ENCODE peak calls at places on chromosome 5, in nine cellular contexts. One of them, this sample, is unnamed.

GRCh38 chr5:107661038-107661649 is 9.6 kb downstream of the EFNA5 start:
- DNase-seq in WTC11: no peak
- DNase-seq in mesothelial cell of epicardium: no peak
- DNase-seq in PC-9: no peak
- DNase-seq in GM13976: no peak
- DNase-seq in choroid plexus epithelial cell: no peak
- DNase-seq in GM20000: no peak
- DNase-seq in type B pancreatic cell: no peak
- DNase-seq in right lobe of liver: no peak
- DNase-seq in this sample: no peak

GRCh38 chr5:7759257-7759871 is 91.6 kb downstream of the CFAP90 start:
- DNase-seq in WTC11: no peak
- DNase-seq in mesothelial cell of epicardium: no peak
- DNase-seq in PC-9: no peak
- DNase-seq in GM13976: no peak
- DNase-seq in choroid plexus epithelial cell: no peak
- DNase-seq in GM20000: no peak
- DNase-seq in type B pancreatic cell: no peak
- DNase-seq in right lobe of liver: no peak
- DNase-seq in this sample: no peak

GRCh38 chr5:133341296-133341695 is 271.0 kb downstream of the FSTL4 start:
- DNase-seq in WTC11: no peak
- DNase-seq in mesothelial cell of epicardium: no peak
- DNase-seq in PC-9: no peak
- DNase-seq in GM13976: no peak
- DNase-seq in choroid plexus epithelial cell: no peak
- DNase-seq in GM20000: no peak
- DNase-seq in type B pancreatic cell: no peak
- DNase-seq in right lobe of liver: no peak
- DNase-seq in this sample: no peak

GRCh38 chr5:13218518-13218917 is 726.0 kb downstream of the DNAH5 start:
- DNase-seq in WTC11: peak
- DNase-seq in mesothelial cell of epicardium: no peak
- DNase-seq in PC-9: no peak
- DNase-seq in GM13976: no peak
- DNase-seq in choroid plexus epithelial cell: no peak
- DNase-seq in GM20000: no peak
- DNase-seq in type B pancreatic cell: no peak
- DNase-seq in right lobe of liver: no peak
- DNase-seq in this sample: no peak

GRCh38 chr5:179380211-179381035 is 35.2 kb upstream of the ADAMTS2 start:
- DNase-seq in WTC11: no peak
- DNase-seq in mesothelial cell of epicardium: peak
- DNase-seq in PC-9: no peak
- DNase-seq in GM13976: peak
- DNase-seq in choroid plexus epithelial cell: no peak
- DNase-seq in GM20000: no peak
- DNase-seq in type B pancreatic cell: peak
- DNase-seq in right lobe of liver: peak
- DNase-seq in this sample: no peak

GRCh38 chr5:54882841-54883240 is 102.6 kb downstream of the ESM1 start:
- DNase-seq in WTC11: no peak
- DNase-seq in mesothelial cell of epicardium: no peak
- DNase-seq in PC-9: no peak
- DNase-seq in GM13976: no peak
- DNase-seq in choroid plexus epithelial cell: no peak
- DNase-seq in GM20000: no peak
- DNase-seq in type B pancreatic cell: no peak
- DNase-seq in right lobe of liver: no peak
- DNase-seq in this sample: no peak

GRCh38 chr5:74316064-74316586 is 324.4 kb downstream of the ENC1 start:
- DNase-seq in WTC11: no peak
- DNase-seq in mesothelial cell of epicardium: no peak
- DNase-seq in PC-9: peak
- DNase-seq in GM13976: no peak
- DNase-seq in choroid plexus epithelial cell: peak
- DNase-seq in GM20000: no peak
- DNase-seq in type B pancreatic cell: no peak
- DNase-seq in right lobe of liver: no peak
- DNase-seq in this sample: no peak

GRCh38 chr5:123344819-123345426 is 78.3 kb downstream of the CEP120 start:
- DNase-seq in WTC11: peak
- DNase-seq in mesothelial cell of epicardium: no peak
- DNase-seq in PC-9: no peak
- DNase-seq in GM13976: no peak
- DNase-seq in choroid plexus epithelial cell: peak
- DNase-seq in GM20000: no peak
- DNase-seq in type B pancreatic cell: no peak
- DNase-seq in right lobe of liver: no peak
- DNase-seq in this sample: peak

GRCh38 chr5:170297589-170298462 is at the start of gene LCP2:
- DNase-seq in WTC11: no peak
- DNase-seq in mesothelial cell of epicardium: no peak
- DNase-seq in PC-9: no peak
- DNase-seq in GM13976: peak
- DNase-seq in choroid plexus epithelial cell: no peak
- DNase-seq in GM20000: peak
- DNase-seq in type B pancreatic cell: no peak
- DNase-seq in right lobe of liver: no peak
- DNase-seq in this sample: no peak

GRCh38 chr5:91361055-91361701 is 21.9 kb downstream of the ARRDC3 start:
- DNase-seq in WTC11: no peak
- DNase-seq in mesothelial cell of epicardium: no peak
- DNase-seq in PC-9: no peak
- DNase-seq in GM13976: no peak
- DNase-seq in choroid plexus epithelial cell: no peak
- DNase-seq in GM20000: no peak
- DNase-seq in type B pancreatic cell: no peak
- DNase-seq in right lobe of liver: no peak
- DNase-seq in this sample: no peak

GRCh38 chr5:56684159-56684558 is 131.2 kb upstream of the MAP3K1 start:
- DNase-seq in WTC11: no peak
- DNase-seq in mesothelial cell of epicardium: no peak
- DNase-seq in PC-9: no peak
- DNase-seq in GM13976: no peak
- DNase-seq in choroid plexus epithelial cell: no peak
- DNase-seq in GM20000: no peak
- DNase-seq in type B pancreatic cell: no peak
- DNase-seq in right lobe of liver: no peak
- DNase-seq in this sample: no peak

GRCh38 chr5:173705512-173705825 is 89.0 kb upstream of the BOD1 start:
- DNase-seq in WTC11: no peak
- DNase-seq in mesothelial cell of epicardium: no peak
- DNase-seq in PC-9: no peak
- DNase-seq in GM13976: no peak
- DNase-seq in choroid plexus epithelial cell: no peak
- DNase-seq in GM20000: no peak
- DNase-seq in type B pancreatic cell: no peak
- DNase-seq in right lobe of liver: no peak
- DNase-seq in this sample: no peak

GRCh38 chr5:173707392-173707791 is 90.9 kb upstream of the BOD1 start:
- DNase-seq in WTC11: no peak
- DNase-seq in mesothelial cell of epicardium: no peak
- DNase-seq in PC-9: no peak
- DNase-seq in GM13976: no peak
- DNase-seq in choroid plexus epithelial cell: peak
- DNase-seq in GM20000: peak
- DNase-seq in type B pancreatic cell: no peak
- DNase-seq in right lobe of liver: no peak
- DNase-seq in this sample: no peak

GRCh38 chr5:173704615-173705511 is 88.4 kb upstream of the BOD1 start:
- DNase-seq in WTC11: no peak
- DNase-seq in mesothelial cell of epicardium: no peak
- DNase-seq in PC-9: no peak
- DNase-seq in GM13976: no peak
- DNase-seq in choroid plexus epithelial cell: no peak
- DNase-seq in GM20000: no peak
- DNase-seq in type B pancreatic cell: no peak
- DNase-seq in right lobe of liver: no peak
- DNase-seq in this sample: no peak

GRCh38 chr5:173709145-173709544 is 92.7 kb upstream of the BOD1 start:
- DNase-seq in WTC11: no peak
- DNase-seq in mesothelial cell of epicardium: no peak
- DNase-seq in PC-9: no peak
- DNase-seq in GM13976: no peak
- DNase-seq in choroid plexus epithelial cell: no peak
- DNase-seq in GM20000: no peak
- DNase-seq in type B pancreatic cell: no peak
- DNase-seq in right lobe of liver: no peak
- DNase-seq in this sample: no peak

GRCh38 chr5:173706700-173707099 is 90.2 kb upstream of the BOD1 start:
- DNase-seq in WTC11: no peak
- DNase-seq in mesothelial cell of epicardium: no peak
- DNase-seq in PC-9: no peak
- DNase-seq in GM13976: no peak
- DNase-seq in choroid plexus epithelial cell: no peak
- DNase-seq in GM20000: no peak
- DNase-seq in type B pancreatic cell: no peak
- DNase-seq in right lobe of liver: no peak
- DNase-seq in this sample: no peak
- TF ChIP-seq CTCF in WTC11: no peak
- TF ChIP-seq CTCF in mesothelial cell of epicardium: no peak
- TF ChIP-seq CTCF in PC-9: no peak
- TF ChIP-seq CTCF in GM13976: no peak
- TF ChIP-seq CTCF in choroid plexus epithelial cell: no peak
- TF ChIP-seq CTCF in GM20000: no peak
- TF ChIP-seq CTCF in type B pancreatic cell: no peak
- TF ChIP-seq CTCF in right lobe of liver: no peak
- TF ChIP-seq CTCF in this sample: no peak

DNA sequence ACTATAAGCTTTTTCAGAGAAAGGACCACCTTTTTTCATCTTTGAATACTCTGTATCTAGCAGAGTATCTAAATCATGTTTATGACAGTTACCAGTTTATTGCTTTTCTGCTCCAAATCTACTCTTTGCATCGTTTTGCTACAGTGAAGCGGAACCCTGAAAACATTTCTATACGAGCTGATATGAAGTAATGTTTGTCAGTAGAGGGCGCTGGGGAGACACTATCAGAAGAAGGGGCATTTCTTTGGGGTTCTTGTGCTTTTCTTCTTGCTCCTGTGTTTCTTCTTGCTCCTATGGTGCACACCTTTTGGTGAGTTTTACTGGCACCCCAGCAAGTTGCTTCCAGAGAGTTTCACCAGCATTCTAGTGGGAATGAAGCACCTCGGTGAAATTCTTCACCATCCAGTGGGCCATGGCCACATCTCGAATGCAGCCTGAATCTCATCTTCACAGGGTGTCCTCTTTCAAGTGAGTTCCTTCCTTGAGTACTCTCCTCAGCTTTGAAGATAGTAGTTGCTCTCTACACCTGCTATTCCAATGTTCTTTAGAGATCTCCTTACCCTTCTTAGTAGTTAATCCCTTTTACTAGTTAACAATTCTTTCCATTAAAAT is 98.4 kb downstream of the FGF1 start:
- DNase-seq in WTC11: peak
- DNase-seq in mesothelial cell of epicardium: no peak
- DNase-seq in PC-9: peak
- DNase-seq in GM13976: peak
- DNase-seq in choroid plexus epithelial cell: peak
- DNase-seq in GM20000: peak
- DNase-seq in type B pancreatic cell: no peak
- DNase-seq in right lobe of liver: no peak
- DNase-seq in this sample: peak
- TF ChIP-seq CTCF in WTC11: peak
- TF ChIP-seq CTCF in mesothelial cell of epicardium: no peak
- TF ChIP-seq CTCF in PC-9: peak
- TF ChIP-seq CTCF in GM13976: peak
- TF ChIP-seq CTCF in choroid plexus epithelial cell: peak
- TF ChIP-seq CTCF in GM20000: peak
- TF ChIP-seq CTCF in type B pancreatic cell: peak
- TF ChIP-seq CTCF in right lobe of liver: peak
- TF ChIP-seq CTCF in this sample: peak

GRCh38 chr5:116473706-116474105 is 100.9 kb downstream of the SEMA6A start:
- DNase-seq in WTC11: no peak
- DNase-seq in mesothelial cell of epicardium: no peak
- DNase-seq in PC-9: no peak
- DNase-seq in GM13976: no peak
- DNase-seq in choroid plexus epithelial cell: no peak
- DNase-seq in GM20000: no peak
- DNase-seq in type B pancreatic cell: no peak
- DNase-seq in right lobe of liver: no peak
- DNase-seq in this sample: no peak

GRCh38 chr5:116468583-116468982 is 106.0 kb downstream of the SEMA6A start:
- DNase-seq in WTC11: no peak
- DNase-seq in mesothelial cell of epicardium: no peak
- DNase-seq in PC-9: no peak
- DNase-seq in GM13976: no peak
- DNase-seq in choroid plexus epithelial cell: no peak
- DNase-seq in GM20000: no peak
- DNase-seq in type B pancreatic cell: no peak
- DNase-seq in right lobe of liver: no peak
- DNase-seq in this sample: no peak

GRCh38 chr5:116475232-116475828 is 99.3 kb downstream of the SEMA6A start:
- DNase-seq in WTC11: no peak
- DNase-seq in mesothelial cell of epicardium: no peak
- DNase-seq in PC-9: no peak
- DNase-seq in GM13976: no peak
- DNase-seq in choroid plexus epithelial cell: no peak
- DNase-seq in GM20000: peak
- DNase-seq in type B pancreatic cell: no peak
- DNase-seq in right lobe of liver: no peak
- DNase-seq in this sample: no peak

GRCh38 chr5:116476903-116477537 is 97.6 kb downstream of the SEMA6A start:
- DNase-seq in WTC11: no peak
- DNase-seq in mesothelial cell of epicardium: no peak
- DNase-seq in PC-9: no peak
- DNase-seq in GM13976: no peak
- DNase-seq in choroid plexus epithelial cell: peak
- DNase-seq in GM20000: no peak
- DNase-seq in type B pancreatic cell: no peak
- DNase-seq in right lobe of liver: no peak
- DNase-seq in this sample: no peak

GRCh38 chr5:116472274-116472673 is 102.3 kb downstream of the SEMA6A start:
- DNase-seq in WTC11: no peak
- DNase-seq in mesothelial cell of epicardium: no peak
- DNase-seq in PC-9: no peak
- DNase-seq in GM13976: no peak
- DNase-seq in choroid plexus epithelial cell: no peak
- DNase-seq in GM20000: no peak
- DNase-seq in type B pancreatic cell: no peak
- DNase-seq in right lobe of liver: no peak
- DNase-seq in this sample: no peak
- TF ChIP-seq CTCF in WTC11: no peak
- TF ChIP-seq CTCF in mesothelial cell of epicardium: peak
- TF ChIP-seq CTCF in PC-9: no peak
- TF ChIP-seq CTCF in GM13976: no peak
- TF ChIP-seq CTCF in choroid plexus epithelial cell: no peak
- TF ChIP-seq CTCF in GM20000: no peak
- TF ChIP-seq CTCF in type B pancreatic cell: peak
- TF ChIP-seq CTCF in right lobe of liver: no peak
- TF ChIP-seq CTCF in this sample: peak

GRCh38 chr5:157378509-157378908 is 81.5 kb upstream of the NIPAL4 start:
- DNase-seq in WTC11: no peak
- DNase-seq in mesothelial cell of epicardium: no peak
- DNase-seq in PC-9: no peak
- DNase-seq in GM13976: no peak
- DNase-seq in choroid plexus epithelial cell: no peak
- DNase-seq in GM20000: no peak
- DNase-seq in type B pancreatic cell: no peak
- DNase-seq in right lobe of liver: no peak
- DNase-seq in this sample: no peak
- TF ChIP-seq CTCF in WTC11: no peak
- TF ChIP-seq CTCF in mesothelial cell of epicardium: no peak
- TF ChIP-seq CTCF in PC-9: no peak
- TF ChIP-seq CTCF in GM13976: no peak
- TF ChIP-seq CTCF in choroid plexus epithelial cell: no peak
- TF ChIP-seq CTCF in GM20000: no peak
- TF ChIP-seq CTCF in type B pancreatic cell: no peak
- TF ChIP-seq CTCF in right lobe of liver: no peak
- TF ChIP-seq CTCF in this sample: no peak

This sample was measured in neural crest cell.